ENCODE peak calls at places on chromosomes 4 and X, in six cellular contexts. I is activated naive CD4-positive, alpha-beta T cell treated with anti-CD3 and anti-CD28 coated beads, Interleukin-2, amount 10 ng/mL, durations not matched to agents 7 days and 5 days; R is AG09319; U is LHCN-M2; O is colonic mucosa; Q is mesenchymal stem cell. J is an unnamed sample.

GRCh38 chr4:37438880-37439279 is 194.3 kb downstream of the NWD2 start:
- DNase-seq in I (no peak), R (no peak), U (no peak), O (no peak), Q (no peak), J (no peak)

GRCh38 chr4:89773793-89774192 is 63.2 kb downstream of the SNCA start:
- DNase-seq in I (no peak), R (no peak), U (no peak), O (no peak), Q (no peak), J (no peak)

GRCh38 chr4:135256111-135256510 is 1054.5 kb upstream of the PABPC4L start:
- DNase-seq in I (no peak), R (no peak), U (peak), O (no peak), Q (peak), J (peak)

GRCh38 chr4:25842229-25842840 is 20.5 kb downstream of the SEL1L3 start:
- DNase-seq in I (peak), R (no peak), U (no peak), O (no peak), Q (no peak), J (no peak)

GRCh38 chr4:8782135-8782534 is 89.5 kb downstream of the HMX1 start:
- DNase-seq in I (no peak), R (no peak), U (no peak), O (no peak), Q (no peak), J (no peak)

GRCh38 chrX:153565996-153566580 is 32.9 kb downstream of the CCNQ start:
- DNase-seq in I (no peak), R (no peak), U (no peak), O (no peak), Q (no peak), J (no peak)

GRCh38 chr4:97374526-97374925 is 768.8 kb downstream of the STPG2 start:
- DNase-seq in I (no peak), R (no peak), U (no peak), O (no peak), Q (no peak), J (no peak)

GRCh38 chr4:81195475-81195874 is 19.5 kb downstream of the PRKG2 start:
- DNase-seq in I (no peak), R (no peak), U (no peak), O (no peak), Q (no peak), J (no peak)

GRCh38 chr4:4857001-4857808 is 2.3 kb upstream of the MSX1 start:
- DNase-seq in I (no peak), R (no peak), U (no peak), O (no peak), Q (no peak), J (no peak)

GRCh38 chr4:5785806-5786680 is 75.0 kb downstream of the EVC start:
- DNase-seq in I (no peak), R (peak), U (peak), O (no peak), Q (peak), J (peak)

GRCh38 chrX:42085836-42086235 is 162.5 kb upstream of the CASK start:
- DNase-seq in I (no peak), R (no peak), U (peak), O (peak), Q (no peak), J (no peak)

GRCh38 chr4:22573198-22573597 is 57.3 kb upstream of the ADGRA3 start:
- DNase-seq in I (no peak), R (no peak), U (peak), O (peak), Q (no peak), J (no peak)

GRCh38 chrX:1394731-1395501 is 3.0 kb upstream of the SLC25A6 start:
- DNase-seq in I (peak), R (no peak), U (no peak), O (no peak), Q (no peak), J (no peak)

J was measured in HFFc6.